ENCODE peak calls at places on chromosomes 13 and 19, in seven cellular contexts. P is stimulated activated CD8-positive, alpha-beta memory T cell treated with anti-CD3 and anti-CD28 coated beads, Interleukin-7, amount 100 ng/mL, for 1 hour; T is C1 segment of cervical spinal cord; Q is CD8-positive, alpha-beta T cell; Z is NCI-H2029; B is natural killer cell treated with Interleukin-12 subunit alpha and Interleukin-12 subunit beta and Interleukin-15 and Interleukin-18, amount 100 ng/mL, for 72 hours; G is fibroblast of mammary gland. W is an unnamed sample.
A peak's percentile ranks its signal among the peaks of the same experiment; 100 is the strongest.

GRCh38 chr13:48817166-48817802 is 158.4 kb upstream of the FNDC3A start:
- DNase-seq in P (no peak), T (no peak), Q (no peak), Z (no peak), B (no peak), G (no peak), W (no peak)

GRCh38 chr19:34274284-34274826 is 20.0 kb downstream of the GARRE1 start:
- DNase-seq in P (no peak), T (no peak), Q (no peak), Z (no peak), B (no peak), G (peak; percentile 12), W (no peak)

GRCh38 chr13:46698910-46699460 is 98.0 kb downstream of the ESD start:
- DNase-seq in P (no peak), T (no peak), Q (no peak), Z (no peak), B (no peak), G (peak; percentile 17), W (no peak)

GRCh38 chr19:35901055-35901644 is 810 bp upstream of the NFKBID start:
- DNase-seq in P (no peak), T (no peak), Q (no peak), Z (no peak), B (no peak), G (peak; percentile 35), W (no peak)

GRCh38 chr19:42370667-42371066 is 19.4 kb downstream of the CNFN start:
- DNase-seq in P (no peak), T (no peak), Q (no peak), Z (no peak), B (no peak), G (no peak), W (no peak)

GRCh38 chr13:104085611-104086010 is 1019.4 kb upstream of the SLC10A2 start:
- DNase-seq in P (no peak), T (no peak), Q (no peak), Z (no peak), B (no peak), G (no peak), W (no peak)

GRCh38 chr13:109246001-109246400 is 540.4 kb downstream of the IRS2 start:
- DNase-seq in P (no peak), T (no peak), Q (no peak), Z (no peak), B (no peak), G (no peak), W (no peak)

GRCh38 chr13:51942189-51942588 is 69.1 kb downstream of the ATP7B start:
- DNase-seq in P (no peak), T (no peak), Q (no peak), Z (peak; percentile 48), B (no peak), G (no peak), W (no peak)

GRCh38 chr13:97660488-97661086 is 226.6 kb downstream of the RAP2A start:
- DNase-seq in P (no peak), T (no peak), Q (no peak), Z (no peak), B (no peak), G (no peak), W (no peak)

GRCh38 chr19:51726049-51726448 is 2.3 kb upstream of the HAS1 start:
- DNase-seq in P (no peak), T (peak; percentile 76), Q (no peak), Z (no peak), B (no peak), G (peak; percentile 93), W (no peak)

GRCh38 chr13:106246817-106247216 is 288.6 kb downstream of the EFNB2 start:
- DNase-seq in P (no peak), T (no peak), Q (no peak), Z (no peak), B (no peak), G (no peak), W (no peak)

GRCh38 chr19:7159105-7159933 is 89.8 kb downstream of the ZNF557 start:
- DNase-seq in P (no peak), T (no peak), Q (no peak), Z (peak; percentile 95), B (no peak), G (peak; percentile 91), W (no peak)

GRCh38 chr13:88074794-88075509 is 403.8 kb downstream of the SLITRK5 start:
- DNase-seq in P (no peak), T (no peak), Q (no peak), Z (no peak), B (no peak), G (peak; percentile 52), W (no peak)

GRCh38 chr13:106796280-106797047 is 228.5 kb upstream of the ARGLU1 start:
- DNase-seq in P (no peak), T (no peak), Q (no peak), Z (peak; percentile 30), B (no peak), G (no peak), W (no peak)

W was measured in esophagus squamous epithelium.